ENCODE peak calls at places on chromosomes 5 and 9, in seven cellular contexts. N is AG10803, O is IMR-90, P is CD14-positive monocyte, A is psoas muscle, Z is astrocyte of the spinal cord, L is endothelial cell. X is an unnamed sample.

GRCh38 chr5:157342822-157343402 is 77.0 kb downstream of the CYFIP2 start:
- DNase-seq in Z (peak), P (no peak), A (peak), L (peak), N (peak), O (no peak), X (no peak)

GRCh38 chr5:167440846-167441245 is 850.6 kb upstream of the WWC1 start:
- DNase-seq in N (no peak), O (no peak), P (no peak), Z (no peak), A (no peak), L (no peak), X (no peak)

GRCh38 chr5:6187501-6187900 is 190.8 kb downstream of the MED10 start:
- DNase-seq in Z (no peak), L (no peak), A (no peak), O (no peak), N (no peak), P (no peak), X (no peak)

GRCh38 chr9:70902705-70903131 is 218.7 kb downstream of the TRPM3 start:
- DNase-seq in A (peak), Z (peak), O (peak), L (no peak), P (no peak), N (peak), X (peak)

GRCh38 chr9:17005085-17005484 is 129.8 kb upstream of the CNTLN start:
- DNase-seq in N (peak), A (peak), P (no peak), L (no peak), O (peak), Z (peak), X (peak)

GRCh38 chr5:94577466-94578245 is 40.7 kb downstream of the KIAA0825 start:
- DNase-seq in A (no peak), N (peak), Z (peak), P (no peak), O (no peak), L (no peak), X (no peak)

GRCh38 chr5:155773680-155774079 is 553.3 kb upstream of the SGCD start:
- DNase-seq in O (no peak), A (no peak), Z (no peak), P (no peak), N (no peak), L (no peak), X (no peak)

GRCh38 chr5:114360816-114361723 is 800 bp upstream of the KCNN2 start:
- DNase-seq in Z (no peak), O (peak), N (no peak), L (peak), P (no peak), A (peak), X (peak)

GRCh38 chr5:77129386-77129785 is 42.3 kb upstream of the ZBED3 start:
- DNase-seq in A (no peak), L (peak), Z (peak), N (peak), P (no peak), O (peak), X (peak)

DNA sequence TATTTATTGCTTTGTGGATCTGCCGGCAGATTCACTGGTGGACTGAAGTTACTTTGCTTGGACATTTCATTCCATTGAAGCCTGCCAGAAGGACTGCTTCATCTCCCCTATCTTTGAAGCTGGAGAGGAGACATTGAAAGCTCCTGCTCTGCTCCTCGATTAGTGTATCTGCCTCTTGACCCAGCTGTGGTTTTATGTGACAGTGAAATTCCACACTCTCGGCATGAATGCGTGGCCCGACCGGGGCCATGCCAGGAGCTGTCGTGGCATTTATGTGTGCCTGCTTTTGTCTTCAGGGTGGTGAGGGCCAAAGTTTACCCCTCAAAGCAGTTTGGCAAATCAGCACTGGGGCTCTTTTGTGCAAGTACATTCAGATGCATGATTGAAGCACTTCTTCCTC is 177.0 kb upstream of the GDNF start:
- DNase-seq in P (no peak), L (no peak), A (no peak), N (no peak), Z (no peak), O (no peak), X (no peak)
- TF ChIP-seq CTCF in P (no peak), L (no peak), A (no peak), N (no peak), Z (no peak), O (no peak), X (no peak)

DNA sequence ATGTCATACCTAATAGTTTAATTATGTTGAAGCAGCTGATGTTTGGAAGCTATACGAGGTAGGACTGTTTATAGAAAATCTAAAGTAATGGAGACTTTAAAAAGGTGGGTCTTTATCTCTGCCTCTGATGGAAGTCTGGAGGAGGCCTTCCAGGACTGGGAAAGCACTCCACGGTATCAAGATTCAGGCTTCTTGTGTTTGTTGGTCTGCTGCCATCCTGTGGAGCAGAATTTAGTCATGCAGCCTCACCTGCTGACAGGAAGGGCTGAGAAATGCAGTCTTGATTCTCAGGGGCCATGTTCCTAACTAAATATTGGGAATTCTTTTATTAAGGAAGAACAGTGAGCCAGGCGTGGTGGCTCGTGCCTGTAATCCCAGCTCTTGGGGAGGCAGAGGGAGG is 15.9 kb downstream of the SPDL1 start:
- DNase-seq in Z (peak), L (no peak), P (no peak), N (no peak), A (no peak), O (peak), X (no peak)
- TF ChIP-seq CTCF in Z (no peak), L (no peak), P (no peak), N (no peak), A (no peak), O (no peak), X (no peak)

GRCh38 chr5:107389130-107389553 is 281.6 kb downstream of the EFNA5 start:
- DNase-seq in O (peak), N (peak), A (no peak), P (peak), Z (peak), L (no peak), X (peak)
- TF ChIP-seq CTCF in O (peak), N (peak), A (no peak), P (peak), Z (peak), L (no peak), X (no peak)

GRCh38 chr5:84274585-84275468 is 109.9 kb downstream of the EDIL3 start:
- DNase-seq in A (no peak), Z (peak), L (peak), N (peak), O (peak), P (no peak), X (no peak)
- TF ChIP-seq CTCF in A (peak), Z (peak), L (peak), N (peak), O (peak), P (peak), X (peak)

GRCh38 chr5:78922879-78923621 is 62.1 kb downstream of the ARSB start:
- DNase-seq in A (no peak), P (no peak), L (no peak), N (no peak), O (no peak), Z (no peak), X (no peak)

GRCh38 chr5:78925102-78925876 is 59.8 kb downstream of the ARSB start:
- DNase-seq in N (no peak), Z (no peak), O (no peak), A (no peak), L (no peak), P (no peak), X (no peak)

GRCh38 chr5:78916044-78916443 is 69.1 kb downstream of the ARSB start:
- DNase-seq in O (no peak), A (no peak), N (no peak), L (no peak), P (no peak), Z (no peak), X (no peak)

GRCh38 chr5:78923622-78923970 is 61.5 kb downstream of the ARSB start:
- DNase-seq in L (no peak), A (no peak), N (no peak), Z (no peak), O (no peak), P (no peak), X (no peak)

DNA sequence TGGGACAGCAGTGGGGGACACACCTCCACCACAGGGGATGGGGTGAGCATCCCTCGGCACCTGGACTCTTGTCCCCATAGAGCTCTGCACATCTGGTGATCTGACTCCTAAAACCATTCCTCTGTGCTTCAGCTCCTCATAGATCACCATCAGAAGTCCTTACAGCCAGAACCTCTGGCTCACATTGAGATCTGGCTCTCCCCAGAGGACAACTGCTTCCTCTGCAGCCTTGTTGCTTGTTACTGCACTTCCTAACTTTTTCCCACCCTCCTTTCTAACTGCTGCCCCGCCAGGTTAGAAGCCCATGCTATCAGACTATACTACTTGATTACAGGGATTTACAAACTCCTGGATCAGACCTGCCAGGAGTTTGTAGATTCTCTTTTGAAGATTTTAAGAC is 64.5 kb downstream of the ARSB start:
- DNase-seq in A (no peak), O (peak), Z (peak), N (peak), P (no peak), L (no peak), X (peak)
- TF ChIP-seq CTCF in A (peak), O (peak), Z (peak), N (peak), P (no peak), L (no peak), X (peak)

GRCh38 chr5:2780421-2781171 is 29.1 kb upstream of the IRX2 start:
- DNase-seq in P (no peak), L (no peak), Z (no peak), A (no peak), N (no peak), O (no peak), X (no peak)
- TF ChIP-seq CTCF in P (no peak), L (no peak), Z (no peak), A (no peak), N (no peak), O (no peak), X (no peak)

DNA sequence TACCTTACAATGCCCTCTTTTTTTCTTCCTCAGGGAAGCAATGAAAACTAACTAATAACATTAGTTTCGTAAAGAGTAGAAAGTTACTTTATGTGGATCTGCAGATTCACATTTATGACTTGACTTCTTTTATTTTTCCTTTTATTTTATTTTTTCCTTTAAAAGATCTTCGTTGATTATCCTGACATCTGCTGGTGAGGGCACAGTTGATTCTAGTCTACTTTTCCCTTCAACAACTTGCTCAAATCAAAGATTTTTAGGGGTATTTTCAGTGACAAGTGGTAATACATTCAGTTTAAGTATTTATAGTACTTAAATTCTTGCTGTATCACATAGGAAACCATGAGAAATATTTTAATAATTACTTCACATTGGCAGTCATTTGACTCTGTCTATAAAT is 4.9 kb downstream of the EDIL3 start:
- DNase-seq in Z (peak), A (no peak), P (no peak), L (no peak), O (peak), N (no peak), X (no peak)
- TF ChIP-seq CTCF in Z (peak), A (no peak), P (no peak), L (no peak), O (peak), N (peak), X (no peak)

GRCh38 chr5:96222129-96222528 is 210.9 kb downstream of the PCSK1 start:
- DNase-seq in A (no peak), P (no peak), N (no peak), Z (no peak), L (no peak), O (no peak), X (no peak)

GRCh38 chr5:96214442-96215197 is 218.4 kb downstream of the PCSK1 start:
- DNase-seq in N (peak), A (no peak), P (no peak), L (no peak), Z (peak), O (peak), X (no peak)

GRCh38 chr5:96220610-96221390 is 212.2 kb downstream of the PCSK1 start:
- DNase-seq in L (no peak), Z (peak), N (peak), P (no peak), O (peak), A (no peak), X (peak)

GRCh38 chr5:96218653-96219052 is 214.4 kb downstream of the PCSK1 start:
- DNase-seq in O (no peak), P (no peak), A (no peak), L (no peak), N (no peak), Z (no peak), X (no peak)

GRCh38 chr5:96219580-96220281 is 213.3 kb downstream of the PCSK1 start:
- DNase-seq in P (no peak), L (no peak), O (peak), N (peak), A (no peak), Z (peak), X (peak)
- TF ChIP-seq CTCF in P (no peak), L (no peak), O (no peak), N (no peak), A (no peak), Z (no peak), X (no peak)

GRCh38 chr5:134586866-134587524 is 45.6 kb downstream of the SAR1B start:
- DNase-seq in A (peak), O (peak), L (peak), P (peak), Z (peak), N (peak), X (peak)
- TF ChIP-seq CTCF in A (peak), O (peak), L (peak), P (peak), Z (peak), N (peak), X (peak)